ENCODE peak calls at places on chromosomes 4 and X, in ten cellular contexts. T is activated gamma-delta T cell treated with anti-CD3 and anti-CD28 coated beads, Interleukin-2, amount 50 U/mL, for 16 hours; M is cerebellum; L is NCI-H1092 treated with DMSO at 0.1 percent for 48 hours; Q is activated CD4-positive, alpha-beta memory T cell treated with anti-CD3 and anti-CD28 coated beads for 36 hours; J is stimulated activated naive CD4-positive, alpha-beta T cell; B is posterior cingulate gyrus; I is K562; A is neuronal stem cell; F is activated T-cell treated with anti-CD3 and anti-CD28 coated beads, Interleukin-2, amount 50 U/mL, for 72 hours. W is an unnamed sample.
A peak's percentile ranks its signal among the peaks of the same experiment; 100 is the strongest.

GRCh38 chr4:189823611-189824010 is 117.1 kb upstream of the FRG1 start:
- DNase-seq in T (no peak), M (peak; percentile 86), L (no peak), Q (no peak), J (no peak), B (no peak), I (no peak), A (no peak), F (no peak), W (no peak)

GRCh38 chr4:109915385-109916002 is 2.8 kb downstream of the EGF start:
- DNase-seq in T (no peak), M (no peak), L (no peak), Q (no peak), J (no peak), B (no peak), I (no peak), A (no peak), F (no peak), W (no peak)

GRCh38 chr4:126604273-126604867 is 1028.4 kb upstream of the INTU start:
- DNase-seq in T (no peak), M (no peak), L (peak; percentile 32), Q (no peak), J (no peak), B (no peak), I (peak; percentile 37), A (peak; percentile 17), F (no peak), W (peak; percentile 18)

GRCh38 chrX:134469481-134469880 is 9.5 kb downstream of the HPRT1 start:
- DNase-seq in T (no peak), M (no peak), L (no peak), Q (no peak), J (no peak), B (no peak), I (no peak), A (no peak), F (no peak), W (no peak)

GRCh38 chr4:8348071-8348470 is 78.5 kb downstream of the HTRA3 start:
- DNase-seq in T (no peak), M (no peak), L (no peak), Q (no peak), J (no peak), B (peak; percentile 38), I (no peak), A (no peak), F (no peak), W (no peak)

GRCh38 chrX:34849371-34849770 is 93.2 kb upstream of the FAM47B start:
- DNase-seq in T (no peak), M (no peak), L (no peak), Q (no peak), J (no peak), B (no peak), I (no peak), A (no peak), F (no peak), W (no peak)

GRCh38 chr4:109184421-109184956 is 118.0 kb downstream of the COL25A1 start:
- DNase-seq in T (no peak), M (no peak), L (no peak), Q (no peak), J (no peak), B (no peak), I (no peak), A (no peak), F (no peak), W (no peak)

GRCh38 chr4:152946460-152946859 is 10.3 kb downstream of the FHDC1 start:
- DNase-seq in T (no peak), M (no peak), L (no peak), Q (no peak), J (no peak), B (no peak), I (no peak), A (no peak), F (no peak), W (no peak)

GRCh38 chr4:176788248-176788647 is 4.5 kb downstream of the VEGFC start:
- DNase-seq in T (no peak), M (no peak), L (no peak), Q (no peak), J (no peak), B (no peak), I (no peak), A (no peak), F (no peak), W (no peak)

GRCh38 chr4:154491341-154491679 is 289 bp downstream of the DCHS2 start:
- DNase-seq in T (no peak), M (no peak), L (no peak), Q (peak; percentile 14), J (no peak), B (peak; percentile 76), I (no peak), A (no peak), F (no peak), W (peak; percentile 47)

GRCh38 chr4:26780524-26780923 is 80.1 kb upstream of the STIM2 start:
- DNase-seq in T (no peak), M (no peak), L (no peak), Q (no peak), J (no peak), B (no peak), I (no peak), A (no peak), F (peak; percentile 6), W (no peak)

GRCh38 chr4:104795264-104795934 is 300.7 kb upstream of the CXXC4 start:
- DNase-seq in T (no peak), M (no peak), L (peak; percentile 45), Q (no peak), J (no peak), B (no peak), I (no peak), A (no peak), F (no peak), W (no peak)

GRCh38 chr4:118994030-118994429 is 105.4 kb downstream of the SYNPO2 start:
- DNase-seq in T (no peak), M (no peak), L (no peak), Q (no peak), J (no peak), B (no peak), I (no peak), A (no peak), F (no peak), W (no peak)

W was measured in GM10248.